ENCODE peak calls at places on chromosomes 1 and 21, in ten cellular contexts. S, C, X, W, F, A, T, B, M and I are unnamed samples.
A peak's percentile ranks its signal among the peaks of the same experiment; 100 is the strongest.

GRCh38 chr1:110559157-110559556 is 40.2 kb upstream of the KCNA10 start:
- DNase-seq in C (no peak), B (no peak), M (no peak), X (no peak), F (no peak), W (no peak), S (peak; percentile 9), A (no peak), T (no peak), I (no peak)

GRCh38 chr21:31140025-31140424 is 101.7 kb upstream of the KRTAP19-8 start:
- DNase-seq in F (no peak), C (no peak), X (no peak), W (no peak), T (no peak), S (no peak), A (no peak), M (no peak), B (no peak), I (no peak)

GRCh38 chr1:206909883-206910318 is 11.8 kb downstream of the FCMR start:
- DNase-seq in S (no peak), W (no peak), T (peak; percentile 69), B (no peak), X (no peak), F (no peak), C (no peak), A (no peak), M (no peak), I (no peak)

GRCh38 chr1:78536427-78536826 is 45.7 kb downstream of the PTGFR start:
- DNase-seq in A (no peak), S (peak; percentile 67), X (peak; percentile 61), M (no peak), C (no peak), B (no peak), F (no peak), W (no peak), T (no peak), I (no peak)

GRCh38 chr1:154014154-154014910 is 23.8 kb downstream of the RPS27 start:
- DNase-seq in M (no peak), C (no peak), X (peak; percentile 45), B (no peak), S (peak; percentile 82), W (no peak), A (no peak), T (no peak), F (no peak), I (no peak)

GRCh38 chr1:164930241-164930640 is 371.3 kb downstream of the PBX1 start:
- DNase-seq in X (no peak), F (no peak), B (no peak), A (no peak), M (no peak), T (no peak), S (no peak), W (no peak), C (no peak), I (no peak)

GRCh38 chr1:7853341-7854026 is 619 bp upstream of the UTS2 start:
- DNase-seq in S (no peak), C (no peak), T (no peak), A (no peak), F (no peak), X (no peak), M (no peak), B (no peak), W (no peak), I (no peak)

GRCh38 chr1:173191011-173191410 is 16.1 kb downstream of the TNFSF4 start:
- DNase-seq in B (no peak), T (no peak), X (peak; percentile 36), C (no peak), M (no peak), A (no peak), F (no peak), W (no peak), S (peak; percentile 20), I (no peak)

GRCh38 chr1:51690285-51690961 is 73.5 kb downstream of the OSBPL9 start:
- DNase-seq in S (peak; percentile 85), A (no peak), X (peak; percentile 87), W (peak; percentile 92), B (no peak), F (no peak), M (no peak), C (no peak), T (no peak), I (no peak)

GRCh38 chr1:51421961-51422360 is 91.6 kb upstream of the TTC39A start:
- DNase-seq in W (peak; percentile 17), A (peak; percentile 87), S (peak; percentile 78), X (peak; percentile 61), M (no peak), T (no peak), C (no peak), B (no peak), F (no peak), I (no peak)

GRCh38 chr1:228490120-228491078 is 3.2 kb downstream of the RNF187 start:
- DNase-seq in M (peak; percentile 80), F (no peak), W (no peak), S (peak; percentile 52), A (no peak), T (no peak), X (no peak), C (no peak), B (peak; percentile 53), I (no peak)

GRCh38 chr1:25182629-25183028 is 49.7 kb downstream of the SYF2 start:
- DNase-seq in B (no peak), W (no peak), X (peak; percentile 92), T (no peak), A (no peak), F (no peak), C (no peak), M (no peak), S (peak; percentile 10), I (no peak)

GRCh38 chr21:37571442-37571841 is 204.9 kb downstream of the DYRK1A start:
- DNase-seq in T (no peak), B (no peak), F (no peak), C (no peak), A (no peak), S (no peak), M (no peak), X (no peak), W (no peak), I (no peak)

GRCh38 chr1:96559707-96560588 is 161.6 kb upstream of the PTBP2 start:
- DNase-seq in M (peak; percentile 63), B (no peak), X (peak; percentile 99), A (no peak), T (no peak), F (peak; percentile 33), C (no peak), W (peak; percentile 12), S (peak; percentile 97), I (no peak)

GRCh38 chr1:99650021-99650420 is 4.1 kb downstream of the PALMD start:
- DNase-seq in T (no peak), F (no peak), B (no peak), X (no peak), M (no peak), W (no peak), S (no peak), C (no peak), A (no peak), I (no peak)

GRCh38 chr21:43305336-43305665 is 121.6 kb downstream of the SIK1 start:
- DNase-seq in X (no peak), W (no peak), B (no peak), C (peak; percentile 34), T (no peak), M (no peak), F (no peak), S (no peak), A (no peak), I (no peak)
- H3K4me1 ChIP-seq in X (no peaks in the 10 kb centered on the region), W (peaks cover 2% of the 10 kb centered on the region), B (peaks cover 15% of the 10 kb centered on the region), C (no peaks in the 10 kb centered on the region), T (no peaks in the 10 kb centered on the region), M (no peaks in the 10 kb centered on the region), F (no peaks in the 10 kb centered on the region), S (no peaks in the 10 kb centered on the region), A (no peaks in the 10 kb centered on the region), I (no peaks in the 10 kb centered on the region)

GRCh38 chr1:2288308-2288707 is 60.2 kb downstream of the SKI start:
- DNase-seq in X (no peak), C (no peak), M (no peak), B (no peak), T (no peak), S (no peak), A (no peak), F (no peak), W (no peak), I (no peak)
- H3K4me1 ChIP-seq in X (peaks cover 34% of the 10 kb centered on the region), C (peaks cover 9% of the 10 kb centered on the region), M (peaks cover 51% of the 10 kb centered on the region), B (peaks cover 89% of the 10 kb centered on the region), T (no peaks in the 10 kb centered on the region), S (peaks cover 35% of the 10 kb centered on the region), A (peaks cover 29% of the 10 kb centered on the region), F (peaks cover 47% of the 10 kb centered on the region), W (peaks cover 26% of the 10 kb centered on the region), I (no peaks in the 10 kb centered on the region)

DNA sequence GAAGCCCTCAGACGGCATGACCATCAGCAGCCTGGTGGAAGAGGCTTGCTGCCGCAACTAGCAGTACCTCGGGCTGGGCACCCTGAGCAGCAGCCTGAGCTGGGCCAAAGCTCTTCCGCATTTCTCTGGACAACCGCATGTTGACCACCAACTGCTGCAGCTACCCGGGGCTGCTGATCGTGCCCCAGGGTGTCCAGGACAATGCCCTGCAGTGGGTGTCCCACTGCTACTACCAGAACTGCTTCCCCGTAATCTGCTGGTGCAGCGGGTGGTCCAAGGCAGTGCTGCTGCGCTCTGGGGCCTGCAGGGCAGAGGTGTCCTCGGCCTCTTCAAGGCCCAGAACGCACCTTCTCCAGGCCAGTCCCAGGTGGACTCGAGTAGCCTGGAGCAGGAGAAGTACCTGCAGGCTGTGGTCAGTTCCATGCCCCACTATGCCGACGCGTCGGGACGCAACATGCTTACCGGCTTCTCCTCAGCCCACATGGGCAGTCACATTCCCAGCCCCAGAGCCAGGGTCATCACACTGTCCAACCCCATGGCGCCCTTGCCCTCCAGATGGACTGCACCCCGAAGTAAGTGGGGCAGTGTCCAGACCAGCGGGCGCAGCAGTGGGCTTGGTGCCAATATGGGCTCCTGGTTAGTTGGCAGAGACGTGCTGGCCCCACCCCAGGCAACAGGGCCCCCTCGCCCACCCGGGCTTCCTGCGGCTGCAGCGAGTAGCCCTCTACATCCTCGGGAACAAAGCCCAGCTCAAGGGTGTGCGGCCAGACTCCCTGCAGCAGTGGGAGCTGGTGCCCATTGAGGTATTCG is 19.5 kb upstream of the NPPB start:
- DNase-seq in S (no peak), M (no peak), F (no peak), A (no peak), W (no peak), C (no peak), X (no peak), B (no peak), T (no peak), I (no peak)
- H3K4me1 ChIP-seq in S (no peaks in the 10 kb centered on the region), M (peaks cover 45% of the 10 kb centered on the region), F (peaks cover 32% of the 10 kb centered on the region), A (peaks cover 48% of the 10 kb centered on the region), W (no peaks in the 10 kb centered on the region), C (no peaks in the 10 kb centered on the region), X (no peaks in the 10 kb centered on the region), B (peaks cover 77% of the 10 kb centered on the region), T (peaks cover 14% of the 10 kb centered on the region), I (peaks cover 6% of the 10 kb centered on the region)

DNA sequence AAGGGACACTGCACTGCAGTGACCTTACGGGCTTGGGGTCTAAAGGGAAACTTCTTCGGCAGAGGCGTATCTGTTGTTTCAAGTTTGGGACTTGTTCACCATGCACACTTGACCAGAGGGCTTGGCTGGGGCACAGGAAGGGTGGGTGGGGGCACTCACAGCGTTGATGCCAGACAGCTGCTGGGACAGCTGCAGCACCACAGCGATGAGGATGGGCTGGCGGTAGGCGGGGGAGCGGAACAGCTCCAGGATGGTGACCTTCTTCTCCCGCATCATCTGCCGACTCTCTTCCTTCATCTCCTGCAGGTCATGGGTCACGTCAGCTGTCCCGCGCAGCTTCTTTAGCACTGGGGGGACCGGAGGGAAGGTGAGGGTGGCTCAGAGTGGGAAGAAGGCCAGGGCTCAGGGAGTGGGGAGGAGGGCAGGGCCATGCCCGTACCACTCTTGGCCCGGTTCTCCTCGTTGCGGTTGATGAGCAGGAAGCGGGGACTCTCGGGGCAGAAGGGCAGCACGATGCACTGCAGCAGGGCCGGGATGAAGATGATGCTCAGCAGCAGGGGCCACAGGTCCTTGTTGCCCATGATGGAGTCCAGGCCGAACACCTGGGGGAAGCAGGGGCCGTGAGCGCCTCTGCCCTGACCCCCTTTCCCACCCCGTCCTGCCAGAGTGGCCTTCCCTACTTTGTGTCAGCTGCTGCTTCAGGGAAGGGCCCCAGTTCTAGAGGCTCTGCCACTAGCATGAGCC is 29.1 kb downstream of the SLC2A1 start:
- DNase-seq in A (no peak), M (no peak), W (no peak), C (no peak), T (peak; percentile 40), F (no peak), X (no peak), B (no peak), S (no peak), I (no peak)
- H3K4me1 ChIP-seq in A (peaks cover 5% of the 10 kb centered on the region), M (no peaks in the 10 kb centered on the region), W (peaks cover 6% of the 10 kb centered on the region), C (peaks cover 33% of the 10 kb centered on the region), T (no peaks in the 10 kb centered on the region), F (peaks cover 2% of the 10 kb centered on the region), X (peaks cover 5% of the 10 kb centered on the region), B (peaks cover 23% of the 10 kb centered on the region), S (no peaks in the 10 kb centered on the region), I (no peaks in the 10 kb centered on the region)